ENCODE peak calls at places on chromosome 21, in six cellular contexts. W is activated T-cell treated with anti-CD3 and anti-CD28 coated beads, Interleukin-2, amount 50 U/mL, for 24 hours; B is A172; H is neural progenitor cell; O is NCI-H1048; R is H54. C is an unnamed sample.

GRCh38 chr21:15445327-15445726 is 284.5 kb upstream of the USP25 start:
- DNase-seq in W (no peak), B (no peak), H (no peak), O (no peak), R (no peak), C (no peak)

GRCh38 chr21:19781881-19782652 is 1216.1 kb upstream of the NCAM2 start:
- DNase-seq in W (no peak), B (no peak), H (no peak), O (no peak), R (no peak), C (no peak)

GRCh38 chr21:45333583-45334121 is 46.0 kb upstream of the POFUT2 start:
- DNase-seq in W (no peak), B (peak; percentile 75), H (no peak), O (no peak), R (no peak), C (no peak)

GRCh38 chr21:42621166-42621827 is 32.1 kb upstream of the PDE9A start:
- DNase-seq in W (no peak), B (no peak), H (peak; percentile 31), O (no peak), R (no peak), C (no peak)

GRCh38 chr21:26388731-26389231 is 184.3 kb downstream of the CYYR1 start:
- DNase-seq in W (no peak), B (peak; percentile 81), H (no peak), O (no peak), R (no peak), C (peak; percentile 44)

GRCh38 chr21:42369821-42370220 is 3.5 kb upstream of the TFF1 start:
- DNase-seq in W (no peak), B (no peak), H (peak; percentile 15), O (no peak), R (no peak), C (no peak)

GRCh38 chr21:42195378-42196031 is 23.4 kb upstream of the ABCG1 start:
- DNase-seq in W (no peak), B (no peak), H (no peak), O (no peak), R (no peak), C (no peak)

GRCh38 chr21:46168659-46169386 is 13.4 kb upstream of the FTCD start:
- DNase-seq in W (peak; percentile 17), B (no peak), H (no peak), O (no peak), R (no peak), C (no peak)

GRCh38 chr21:25494804-25495203 is 112.5 kb downstream of the MRPL39 start:
- DNase-seq in W (no peak), B (no peak), H (no peak), O (no peak), R (no peak), C (no peak)

GRCh38 chr21:17725339-17725738 is 93.8 kb downstream of the C21orf91 start:
- DNase-seq in W (no peak), B (no peak), H (no peak), O (no peak), R (no peak), C (no peak)

GRCh38 chr21:17368748-17369363 is 144.0 kb upstream of the CXADR start:
- DNase-seq in W (no peak), B (no peak), H (no peak), O (no peak), R (no peak), C (no peak)